ENCODE peak calls at places on chromosome 15, in five cellular contexts. F, N, S, J and R are unnamed samples.
A peak's percentile ranks its signal among the peaks of the same experiment; 100 is the strongest.

GRCh38 chr15:63985221-63986184 is 60.8 kb downstream of the DAPK2 start:
- DNase-seq in F (no peak), N (no peak), S (no peak), J (no peak), R (no peak)

GRCh38 chr15:28113426-28114113 is 14.5 kb upstream of the OCA2 start:
- DNase-seq in F (no peak), N (no peak), S (no peak), J (peak; percentile 11), R (no peak)

GRCh38 chr15:78536134-78536533 is 4.1 kb upstream of the PSMA4 start:
- DNase-seq in F (no peak), N (no peak), S (no peak), J (no peak), R (no peak)

GRCh38 chr15:34341922-34342736 is 807 bp downstream of the NOP10 start:
- DNase-seq in F (no peak), N (no peak), S (no peak), J (peak; percentile 61), R (no peak)

GRCh38 chr15:58086479-58086878 is 21.0 kb upstream of the ALDH1A2 start:
- DNase-seq in F (no peak), N (no peak), S (no peak), J (no peak), R (no peak)

GRCh38 chr15:51775967-51776816 is 24.8 kb downstream of the TMOD2 start:
- DNase-seq in F (peak; percentile 71), N (peak; percentile 43), S (no peak), J (peak; percentile 61), R (peak; percentile 29)

GRCh38 chr15:73986055-73986775 is 5.9 kb downstream of the STOML1 start:
- DNase-seq in F (no peak), N (no peak), S (no peak), J (no peak), R (no peak)

GRCh38 chr15:80174017-80174746 is 21.4 kb downstream of the FAH start:
- DNase-seq in F (peak; percentile 84), N (peak; percentile 90), S (no peak), J (no peak), R (no peak)

GRCh38 chr15:74726774-74727164 is 1.4 kb upstream of the CYP1A1 start:
- DNase-seq in F (no peak), N (no peak), S (no peak), J (no peak), R (no peak)

GRCh38 chr15:36284911-36285310 is 294.5 kb upstream of the CDIN1 start:
- DNase-seq in F (no peak), N (no peak), S (no peak), J (no peak), R (no peak)

GRCh38 chr15:68183886-68184285 is 21.2 kb downstream of the CALML4 start:
- DNase-seq in F (peak; percentile 30), N (no peak), S (no peak), J (no peak), R (no peak)

GRCh38 chr15:28125673-28126651 is 26.8 kb upstream of the OCA2 start:
- DNase-seq in F (peak; percentile 60), N (no peak), S (no peak), J (peak; percentile 20), R (peak; percentile 63)

GRCh38 chr15:89412906-89413411 is 78.3 kb upstream of the POLG start:
- DNase-seq in F (no peak), N (no peak), S (no peak), J (no peak), R (no peak)

GRCh38 chr15:101538996-101539395 is 49.5 kb upstream of the PCSK6 start:
- DNase-seq in F (no peak), N (no peak), S (no peak), J (no peak), R (no peak)

GRCh38 chr15:35713733-35714132 is 167.8 kb upstream of the DPH6 start:
- DNase-seq in F (peak; percentile 64), N (no peak), S (no peak), J (no peak), R (no peak)

GRCh38 chr15:88655780-88656488 is 17.1 kb downstream of the ISG20 start:
- DNase-seq in F (no peak), N (no peak), S (no peak), J (no peak), R (no peak)

GRCh38 chr15:70066422-70066821 is 31.3 kb downstream of the TLE3 start:
- DNase-seq in F (no peak), N (no peak), S (no peak), J (no peak), R (no peak)

GRCh38 chr15:48481802-48482201 is 150.6 kb downstream of the DUT start:
- DNase-seq in F (no peak), N (no peak), S (no peak), J (no peak), R (no peak)

GRCh38 chr15:62788224-62788623 is 254.3 kb upstream of the TPM1 start:
- DNase-seq in F (no peak), N (no peak), S (no peak), J (no peak), R (no peak)

GRCh38 chr15:25469377-25469776 is 30.6 kb upstream of the UBE3A start:
- DNase-seq in F (peak; percentile 27), N (peak; percentile 33), S (no peak), J (no peak), R (no peak)

GRCh38 chr15:76107169-76107568 is 47.4 kb downstream of the TMEM266 start:
- DNase-seq in F (peak; percentile 5), N (no peak), S (no peak), J (no peak), R (no peak)

GRCh38 chr15:90231028-90232017 is 2.4 kb downstream of the CIB1 start:
- DNase-seq in F (no peak), N (peak; percentile 77), S (peak; percentile 63), J (peak; percentile 90), R (peak; percentile 86)

GRCh38 chr15:63611217-63611616 is 14.0 kb downstream of the FBXL22 start:
- DNase-seq in F (no peak), N (no peak), S (no peak), J (no peak), R (peak; percentile 34)

GRCh38 chr15:73632670-73633058 is 525 bp downstream of the NPTN start:
- DNase-seq in F (no peak), N (peak; percentile 40), S (no peak), J (no peak), R (no peak)

GRCh38 chr15:101148881-101149664 is 102.8 kb downstream of the CHSY1 start:
- DNase-seq in F (no peak), N (no peak), S (no peak), J (no peak), R (no peak)

GRCh38 chr15:96392380-96393208 is 62.1 kb downstream of the NR2F2 start:
- DNase-seq in F (no peak), N (no peak), S (no peak), J (no peak), R (no peak)

GRCh38 chr15:55942332-55942731 is 51.1 kb downstream of the NEDD4 start:
- DNase-seq in F (no peak), N (no peak), S (no peak), J (no peak), R (no peak)

GRCh38 chr15:84887928-84888327 is 3.5 kb downstream of the SLC28A1 start:
- DNase-seq in F (no peak), N (no peak), S (no peak), J (no peak), R (no peak)

GRCh38 chr15:67281714-67282113 is 27.1 kb downstream of the IQCH start:
- DNase-seq in F (no peak), N (no peak), S (no peak), J (no peak), R (no peak)